ENCODE peak calls at places on chromosomes 2 and 18, in six cellular contexts. X, S, N, Z, Q and R are unnamed samples.
A peak's percentile ranks its signal among the peaks of the same experiment; 100 is the strongest.

GRCh38 chr2:239802101-239802649 is 223.0 kb downstream of the NDUFA10 start:
- DNase-seq in X (no peak), S (no peak), N (no peak), Z (no peak), Q (no peak), R (peak; percentile 28)

GRCh38 chr2:236042087-236042486 is 126.1 kb downstream of the GBX2 start:
- DNase-seq in X (no peak), S (no peak), N (no peak), Z (no peak), Q (no peak), R (no peak)

GRCh38 chr2:206004004-206004693 is 81.8 kb downstream of the INO80D start:
- DNase-seq in X (no peak), S (no peak), N (peak; percentile 15), Z (no peak), Q (peak; percentile 18), R (no peak)

GRCh38 chr2:181231151-181231550 is 226.0 kb upstream of the ITGA4 start:
- DNase-seq in X (no peak), S (no peak), N (no peak), Z (no peak), Q (no peak), R (no peak)

GRCh38 chr2:196244966-196245365 is 73.6 kb upstream of the STK17B start:
- DNase-seq in X (no peak), S (no peak), N (no peak), Z (no peak), Q (peak; percentile 60), R (no peak)

GRCh38 chr18:9348766-9349165 is 14.2 kb downstream of the TWSG1 start:
- DNase-seq in X (no peak), S (no peak), N (no peak), Z (no peak), Q (peak; percentile 72), R (no peak)

GRCh38 chr2:122145805-122146204 is 390.4 kb downstream of the TSN start:
- DNase-seq in X (no peak), S (no peak), N (no peak), Z (no peak), Q (no peak), R (no peak)

GRCh38 chr2:119202610-119203351 is 20.9 kb upstream of the STEAP3 start:
- DNase-seq in X (no peak), S (no peak), N (no peak), Z (no peak), Q (no peak), R (no peak)

GRCh38 chr2:234001380-234001993 is 49.0 kb upstream of the SPP2 start:
- DNase-seq in X (no peak), S (no peak), N (no peak), Z (no peak), Q (no peak), R (no peak)

GRCh38 chr2:74740395-74741075 is 86.5 kb downstream of the SEMA4F start:
- DNase-seq in X (no peak), S (no peak), N (peak; percentile 89), Z (peak; percentile 58), Q (peak; percentile 96), R (peak; percentile 69)

GRCh38 chr2:175366814-175367213 is 185.3 kb upstream of the ATP5MC3 start:
- DNase-seq in X (peak; percentile 7), S (no peak), N (peak; percentile 55), Z (no peak), Q (peak; percentile 43), R (no peak)

GRCh38 chr18:21910906-21911305 is 170.3 kb downstream of the MIB1 start:
- DNase-seq in X (no peak), S (no peak), N (no peak), Z (no peak), Q (no peak), R (no peak)

GRCh38 chr2:176583530-176584101 is 314.4 kb downstream of the MTX2 start:
- DNase-seq in X (no peak), S (no peak), N (peak; percentile 18), Z (peak; percentile 18), Q (peak; percentile 31), R (no peak)

GRCh38 chr2:217593732-217594131 is 409.1 kb downstream of the TNS1 start:
- DNase-seq in X (no peak), S (no peak), N (no peak), Z (no peak), Q (no peak), R (no peak)

GRCh38 chr18:80109676-80110078 is 615 bp downstream of the ADNP2 start:
- DNase-seq in X (no peak), S (no peak), N (peak; percentile 39), Z (peak; percentile 45), Q (peak; percentile 31), R (no peak)

GRCh38 chr2:112483047-112483473 is 1.1 kb downstream of the TTL start:
- DNase-seq in X (no peak), S (no peak), N (peak; percentile 55), Z (no peak), Q (peak; percentile 73), R (no peak)

GRCh38 chr2:55718165-55719008 is 24.7 kb upstream of the PNPT1 start:
- DNase-seq in X (no peak), S (peak; percentile 31), N (peak; percentile 85), Z (peak; percentile 45), Q (peak; percentile 71), R (no peak)

GRCh38 chr18:48230459-48231113 is 178.6 kb downstream of the ZBTB7C start:
- DNase-seq in X (no peak), S (no peak), N (peak; percentile 56), Z (peak; percentile 71), Q (peak; percentile 31), R (peak; percentile 75)

GRCh38 chr18:79677221-79677620 is 2.4 kb upstream of the CTDP1 start:
- DNase-seq in X (no peak), S (no peak), N (no peak), Z (no peak), Q (no peak), R (no peak)

GRCh38 chr2:181955010-181955409 is 30.6 kb upstream of the PPP1R1C start:
- DNase-seq in X (no peak), S (no peak), N (peak; percentile 38), Z (no peak), Q (peak; percentile 82), R (no peak)

GRCh38 chr2:62287895-62288589 is 92.1 kb downstream of the B3GNT2 start:
- DNase-seq in X (no peak), S (no peak), N (peak; percentile 51), Z (peak; percentile 87), Q (no peak), R (peak; percentile 72)

GRCh38 chr2:205680067-205680466 is 2.2 kb upstream of the NRP2 start:
- DNase-seq in X (peak; percentile 44), S (peak; percentile 11), N (peak; percentile 89), Z (peak; percentile 39), Q (peak; percentile 92), R (no peak)

GRCh38 chr2:69774984-69775982 is 33.3 kb downstream of the ANXA4 start:
- DNase-seq in X (no peak), S (no peak), N (no peak), Z (no peak), Q (no peak), R (no peak)

GRCh38 chr2:49335546-49335945 is 181.2 kb upstream of the FSHR start:
- DNase-seq in X (no peak), S (no peak), N (no peak), Z (no peak), Q (no peak), R (no peak)

GRCh38 chr2:31268344-31268743 is 34.4 kb downstream of the EHD3 start:
- DNase-seq in X (no peak), S (no peak), N (no peak), Z (no peak), Q (no peak), R (no peak)

GRCh38 chr2:109481196-109481555 is 132.6 kb downstream of the SEPTIN10 start:
- DNase-seq in X (peak; percentile 95), S (no peak), N (no peak), Z (no peak), Q (no peak), R (no peak)

GRCh38 chr2:234081970-234082822 is 31.7 kb downstream of the SPP2 start:
- DNase-seq in X (peak; percentile 90), S (no peak), N (no peak), Z (no peak), Q (no peak), R (no peak)

GRCh38 chr2:142863485-142863921 is 14.0 kb upstream of the KYNU start:
- DNase-seq in X (no peak), S (no peak), N (no peak), Z (no peak), Q (peak; percentile 94), R (no peak)

GRCh38 chr2:77519164-77519887 is 2.9 kb downstream of the LRRTM4 start:
- DNase-seq in X (no peak), S (no peak), N (no peak), Z (no peak), Q (no peak), R (no peak)